ENCODE peak calls at places on chromosomes 13 and 19, in eight cellular contexts. One of them, this sample, is unnamed.

GRCh38 chr13:77476456-77476855 is 59.0 kb upstream of the SCEL start:
- DNase-seq in stomach: no peak
- DNase-seq in esophagus muscularis mucosa: no peak
- DNase-seq in GM23338: no peak
- DNase-seq in breast epithelium: no peak
- DNase-seq in K562: no peak
- DNase-seq in SK-N-SH: no peak
- DNase-seq in prostate gland: no peak
- DNase-seq in this sample: no peak

GRCh38 chr13:46340631-46341111 is 46.4 kb downstream of the RUBCNL start:
- DNase-seq in stomach: no peak
- DNase-seq in esophagus muscularis mucosa: no peak
- DNase-seq in GM23338: no peak
- DNase-seq in breast epithelium: no peak
- DNase-seq in K562: no peak
- DNase-seq in SK-N-SH: no peak
- DNase-seq in prostate gland: no peak
- DNase-seq in this sample: no peak

GRCh38 chr13:23856008-23856750 is 33.0 kb downstream of the MIPEP start:
- DNase-seq in stomach: no peak
- DNase-seq in esophagus muscularis mucosa: no peak
- DNase-seq in GM23338: peak; percentile 51
- DNase-seq in breast epithelium: no peak
- DNase-seq in K562: no peak
- DNase-seq in SK-N-SH: no peak
- DNase-seq in prostate gland: no peak
- DNase-seq in this sample: no peak

GRCh38 chr19:5627395-5627904 is 4.6 kb downstream of the SAFB start:
- DNase-seq in stomach: peak; percentile 39
- DNase-seq in esophagus muscularis mucosa: peak; percentile 93
- DNase-seq in GM23338: peak; percentile 38
- DNase-seq in breast epithelium: no peak
- DNase-seq in K562: peak; percentile 80
- DNase-seq in SK-N-SH: no peak
- DNase-seq in prostate gland: no peak
- DNase-seq in this sample: peak; percentile 86

GRCh38 chr13:89746554-89746953 is 1600.9 kb upstream of the MIR17HG start:
- DNase-seq in stomach: no peak
- DNase-seq in esophagus muscularis mucosa: no peak
- DNase-seq in GM23338: peak; percentile 19
- DNase-seq in breast epithelium: no peak
- DNase-seq in K562: no peak
- DNase-seq in SK-N-SH: no peak
- DNase-seq in prostate gland: no peak
- DNase-seq in this sample: no peak

GRCh38 chr19:42450314-42450934 is 7.7 kb upstream of the CXCL17 start:
- DNase-seq in stomach: peak; percentile 95
- DNase-seq in esophagus muscularis mucosa: peak; percentile 93
- DNase-seq in GM23338: peak; percentile 89
- DNase-seq in breast epithelium: peak; percentile 85
- DNase-seq in K562: peak; percentile 90
- DNase-seq in SK-N-SH: peak; percentile 75
- DNase-seq in prostate gland: peak; percentile 95
- DNase-seq in this sample: peak; percentile 86

GRCh38 chr13:46638262-46638661 is 85.3 kb downstream of the LRCH1 start:
- DNase-seq in stomach: no peak
- DNase-seq in esophagus muscularis mucosa: no peak
- DNase-seq in GM23338: no peak
- DNase-seq in breast epithelium: no peak
- DNase-seq in K562: no peak
- DNase-seq in SK-N-SH: peak; percentile 29
- DNase-seq in prostate gland: no peak
- DNase-seq in this sample: no peak

GRCh38 chr19:44756089-44756562 is 7.6 kb downstream of the BCL3 start:
- DNase-seq in stomach: no peak
- DNase-seq in esophagus muscularis mucosa: no peak
- DNase-seq in GM23338: no peak
- DNase-seq in breast epithelium: no peak
- DNase-seq in K562: no peak
- DNase-seq in SK-N-SH: no peak
- DNase-seq in prostate gland: no peak
- DNase-seq in this sample: no peak

GRCh38 chr13:73228546-73228945 is 169.7 kb downstream of the KLF5 start:
- DNase-seq in stomach: no peak
- DNase-seq in esophagus muscularis mucosa: no peak
- DNase-seq in GM23338: no peak
- DNase-seq in breast epithelium: no peak
- DNase-seq in K562: no peak
- DNase-seq in SK-N-SH: no peak
- DNase-seq in prostate gland: no peak
- DNase-seq in this sample: no peak

GRCh38 chr19:22605275-22606211 is 28.6 kb upstream of the ZNF492 start:
- DNase-seq in stomach: no peak
- DNase-seq in esophagus muscularis mucosa: peak; percentile 85
- DNase-seq in GM23338: no peak
- DNase-seq in breast epithelium: no peak
- DNase-seq in K562: no peak
- DNase-seq in SK-N-SH: no peak
- DNase-seq in prostate gland: no peak
- DNase-seq in this sample: no peak

GRCh38 chr19:15353908-15354307 is 21.6 kb upstream of the BRD4 start:
- DNase-seq in stomach: no peak
- DNase-seq in esophagus muscularis mucosa: no peak
- DNase-seq in GM23338: no peak
- DNase-seq in breast epithelium: no peak
- DNase-seq in K562: no peak
- DNase-seq in SK-N-SH: no peak
- DNase-seq in prostate gland: no peak
- DNase-seq in this sample: no peak

GRCh38 chr13:95676100-95676774 is 702 bp upstream of the DNAJC3 start:
- DNase-seq in stomach: peak; percentile 37
- DNase-seq in esophagus muscularis mucosa: no peak
- DNase-seq in GM23338: peak; percentile 77
- DNase-seq in breast epithelium: no peak
- DNase-seq in K562: peak; percentile 17
- DNase-seq in SK-N-SH: no peak
- DNase-seq in prostate gland: peak; percentile 24
- DNase-seq in this sample: peak; percentile 81

GRCh38 chr19:31349160-31349881 is at the start of gene TSHZ3:
- DNase-seq in stomach: peak; percentile 51
- DNase-seq in esophagus muscularis mucosa: no peak
- DNase-seq in GM23338: peak; percentile 85
- DNase-seq in breast epithelium: no peak
- DNase-seq in K562: peak; percentile 14
- DNase-seq in SK-N-SH: peak; percentile 89
- DNase-seq in prostate gland: peak; percentile 72
- DNase-seq in this sample: peak; percentile 91

GRCh38 chr19:5128251-5128931 is 159.5 kb downstream of the KDM4B start:
- DNase-seq in stomach: peak; percentile 71
- DNase-seq in esophagus muscularis mucosa: no peak
- DNase-seq in GM23338: peak; percentile 55
- DNase-seq in breast epithelium: no peak
- DNase-seq in K562: peak; percentile 91
- DNase-seq in SK-N-SH: peak; percentile 78
- DNase-seq in prostate gland: peak; percentile 22
- DNase-seq in this sample: no peak

GRCh38 chr19:2804156-2805004 is 15.3 kb upstream of the ZNF554 start:
- DNase-seq in stomach: no peak
- DNase-seq in esophagus muscularis mucosa: no peak
- DNase-seq in GM23338: no peak
- DNase-seq in breast epithelium: no peak
- DNase-seq in K562: no peak
- DNase-seq in SK-N-SH: peak; percentile 15
- DNase-seq in prostate gland: no peak
- DNase-seq in this sample: no peak

GRCh38 chr19:2805261-2805900 is 14.3 kb upstream of the ZNF554 start:
- DNase-seq in stomach: no peak
- DNase-seq in esophagus muscularis mucosa: no peak
- DNase-seq in GM23338: no peak
- DNase-seq in breast epithelium: no peak
- DNase-seq in K562: no peak
- DNase-seq in SK-N-SH: no peak
- DNase-seq in prostate gland: no peak
- DNase-seq in this sample: no peak

GRCh38 chr19:2803486-2804155 is 16.0 kb upstream of the ZNF554 start:
- DNase-seq in stomach: no peak
- DNase-seq in esophagus muscularis mucosa: no peak
- DNase-seq in GM23338: no peak
- DNase-seq in breast epithelium: no peak
- DNase-seq in K562: no peak
- DNase-seq in SK-N-SH: peak; percentile 19
- DNase-seq in prostate gland: no peak
- DNase-seq in this sample: no peak

GRCh38 chr19:2800506-2800905 is 15.2 kb downstream of the THOP1 start:
- DNase-seq in stomach: no peak
- DNase-seq in esophagus muscularis mucosa: no peak
- DNase-seq in GM23338: no peak
- DNase-seq in breast epithelium: no peak
- DNase-seq in K562: no peak
- DNase-seq in SK-N-SH: no peak
- DNase-seq in prostate gland: no peak
- DNase-seq in this sample: no peak

DNA sequence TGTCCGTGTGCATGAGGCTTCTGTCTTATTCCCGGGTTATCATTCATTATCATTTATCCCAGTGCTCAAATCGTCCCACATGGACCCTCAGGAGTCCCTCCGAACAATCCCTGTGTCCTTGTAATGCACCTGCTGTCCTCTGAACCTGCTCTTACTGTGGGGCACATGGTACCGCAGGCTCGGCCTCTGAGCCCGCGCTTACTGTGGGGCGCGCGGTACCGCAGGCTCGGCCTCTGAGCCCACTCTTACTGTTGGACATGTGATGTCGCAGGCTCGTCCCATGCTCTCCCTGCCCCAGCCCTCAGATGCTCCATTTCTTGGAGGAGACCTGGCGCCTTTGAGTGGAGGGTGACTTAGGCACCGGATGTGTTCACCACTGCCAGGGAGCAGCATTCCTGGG is 16.8 kb upstream of the ZNF554 start:
- DNase-seq in stomach: no peak
- DNase-seq in esophagus muscularis mucosa: no peak
- DNase-seq in GM23338: no peak
- DNase-seq in breast epithelium: no peak
- DNase-seq in K562: no peak
- DNase-seq in SK-N-SH: peak; percentile 10
- DNase-seq in prostate gland: no peak
- DNase-seq in this sample: no peak
- H3K36me3 ChIP-seq in stomach: peaks cover 96% of the 10 kb centered on the region
- H3K36me3 ChIP-seq in esophagus muscularis mucosa: peaks cover 85% of the 10 kb centered on the region
- H3K36me3 ChIP-seq in GM23338: no peaks in the 10 kb centered on the region
- H3K36me3 ChIP-seq in breast epithelium: no peaks in the 10 kb centered on the region
- H3K36me3 ChIP-seq in K562: peaks cover 93% of the 10 kb centered on the region
- H3K36me3 ChIP-seq in SK-N-SH: peaks cover 4% of the 10 kb centered on the region
- H3K36me3 ChIP-seq in prostate gland: peaks cover 8% of the 10 kb centered on the region
- H3K36me3 ChIP-seq in this sample: peaks cover 98% of the 10 kb centered on the region

GRCh38 chr19:58572818-58573657 is at the start of gene MZF1:
- DNase-seq in stomach: peak; percentile 100
- DNase-seq in esophagus muscularis mucosa: peak; percentile 100
- DNase-seq in GM23338: peak; percentile 100
- DNase-seq in breast epithelium: peak; percentile 99
- DNase-seq in K562: peak; percentile 96
- DNase-seq in SK-N-SH: peak; percentile 94
- DNase-seq in prostate gland: peak; percentile 100
- DNase-seq in this sample: peak; percentile 100
- TF ChIP-seq POLR2AphosphoS5 in stomach: peak; percentile 88
- TF ChIP-seq POLR2AphosphoS5 in esophagus muscularis mucosa: peak; percentile 78
- TF ChIP-seq POLR2AphosphoS5 in GM23338: peak; percentile 61
- TF ChIP-seq POLR2AphosphoS5 in breast epithelium: peak; percentile 90
- TF ChIP-seq POLR2AphosphoS5 in K562: no peak
- TF ChIP-seq POLR2AphosphoS5 in SK-N-SH: peak; percentile 40
- TF ChIP-seq POLR2AphosphoS5 in prostate gland: peak; percentile 94
- TF ChIP-seq POLR2AphosphoS5 in this sample: peak; percentile 87

GRCh38 chr13:112809332-112810310 is 119.8 kb downstream of the ATP11A start:
- DNase-seq in stomach: no peak
- DNase-seq in esophagus muscularis mucosa: no peak
- DNase-seq in GM23338: no peak
- DNase-seq in breast epithelium: no peak
- DNase-seq in K562: no peak
- DNase-seq in SK-N-SH: no peak
- DNase-seq in prostate gland: no peak
- DNase-seq in this sample: no peak

GRCh38 chr13:112813552-112813951 is 123.7 kb downstream of the ATP11A start:
- DNase-seq in stomach: peak; percentile 4
- DNase-seq in esophagus muscularis mucosa: no peak
- DNase-seq in GM23338: no peak
- DNase-seq in breast epithelium: no peak
- DNase-seq in K562: no peak
- DNase-seq in SK-N-SH: no peak
- DNase-seq in prostate gland: no peak
- DNase-seq in this sample: no peak

GRCh38 chr13:112814905-112815585 is 125.2 kb downstream of the ATP11A start:
- DNase-seq in stomach: peak; percentile 27
- DNase-seq in esophagus muscularis mucosa: no peak
- DNase-seq in GM23338: no peak
- DNase-seq in breast epithelium: no peak
- DNase-seq in K562: no peak
- DNase-seq in SK-N-SH: no peak
- DNase-seq in prostate gland: no peak
- DNase-seq in this sample: no peak

GRCh38 chr13:112810608-112811007 is 120.8 kb downstream of the ATP11A start:
- DNase-seq in stomach: no peak
- DNase-seq in esophagus muscularis mucosa: no peak
- DNase-seq in GM23338: no peak
- DNase-seq in breast epithelium: no peak
- DNase-seq in K562: no peak
- DNase-seq in SK-N-SH: no peak
- DNase-seq in prostate gland: no peak
- DNase-seq in this sample: no peak

DNA sequence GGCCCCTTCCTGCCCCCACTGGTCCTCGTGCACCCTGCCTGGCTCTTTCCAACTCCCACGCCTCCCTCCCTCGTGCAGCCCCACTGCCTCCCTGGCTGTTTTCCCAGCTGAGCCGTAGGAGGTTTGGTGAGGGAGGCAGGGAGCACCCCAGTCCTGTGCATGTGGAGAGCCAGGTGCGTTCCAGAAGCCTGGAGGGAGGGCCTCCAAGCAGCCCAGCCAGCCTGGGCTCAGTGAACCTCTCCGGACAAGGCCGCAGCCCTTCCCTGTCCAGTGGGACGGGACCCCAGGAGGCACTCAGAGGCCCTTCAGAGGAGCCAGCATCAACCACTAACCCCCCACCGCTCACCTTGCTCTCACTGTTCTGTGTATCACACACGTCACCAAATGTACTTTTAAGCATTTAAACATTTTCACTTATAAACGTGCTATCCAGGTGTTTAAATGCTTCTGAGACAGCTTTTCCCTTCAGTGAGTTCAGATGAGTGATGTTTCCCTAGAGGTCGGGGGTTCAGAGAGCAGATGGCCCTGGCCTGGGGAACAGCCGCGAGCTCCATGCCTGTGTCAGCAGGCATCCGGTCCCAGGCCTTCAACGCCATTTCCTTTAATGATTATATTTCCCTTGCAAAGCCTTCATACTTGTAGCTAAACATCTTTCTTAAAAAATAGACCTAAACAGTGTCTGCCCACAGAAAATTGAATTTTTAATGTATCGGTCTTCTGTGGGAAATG is 122.6 kb downstream of the ATP11A start:
- DNase-seq in stomach: peak; percentile 18
- DNase-seq in esophagus muscularis mucosa: no peak
- DNase-seq in GM23338: no peak
- DNase-seq in breast epithelium: no peak
- DNase-seq in K562: no peak
- DNase-seq in SK-N-SH: no peak
- DNase-seq in prostate gland: no peak
- DNase-seq in this sample: no peak
- H3K36me3 ChIP-seq in stomach: peaks cover 77% of the 10 kb centered on the region
- H3K36me3 ChIP-seq in esophagus muscularis mucosa: peaks cover 15% of the 10 kb centered on the region
- H3K36me3 ChIP-seq in GM23338: peaks cover 12% of the 10 kb centered on the region
- H3K36me3 ChIP-seq in breast epithelium: no peaks in the 10 kb centered on the region
- H3K36me3 ChIP-seq in K562: peaks cover 27% of the 10 kb centered on the region
- H3K36me3 ChIP-seq in SK-N-SH: peaks cover 10% of the 10 kb centered on the region
- H3K36me3 ChIP-seq in prostate gland: no peaks in the 10 kb centered on the region
- H3K36me3 ChIP-seq in this sample: peaks cover 37% of the 10 kb centered on the region

GRCh38 chr13:113839536-113840204 is 24.2 kb downstream of the GAS6 start:
- DNase-seq in stomach: peak; percentile 81
- DNase-seq in esophagus muscularis mucosa: no peak
- DNase-seq in GM23338: no peak
- DNase-seq in breast epithelium: no peak
- DNase-seq in K562: no peak
- DNase-seq in SK-N-SH: no peak
- DNase-seq in prostate gland: no peak
- DNase-seq in this sample: no peak
- TF ChIP-seq POLR2AphosphoS5 in stomach: no peak
- TF ChIP-seq POLR2AphosphoS5 in esophagus muscularis mucosa: no peak
- TF ChIP-seq POLR2AphosphoS5 in GM23338: no peak
- TF ChIP-seq POLR2AphosphoS5 in breast epithelium: no peak
- TF ChIP-seq POLR2AphosphoS5 in K562: no peak
- TF ChIP-seq POLR2AphosphoS5 in SK-N-SH: no peak
- TF ChIP-seq POLR2AphosphoS5 in prostate gland: no peak
- TF ChIP-seq POLR2AphosphoS5 in this sample: no peak

This sample was measured in spleen.